ENCODE peak calls at places on chromosomes 11 and 22, in seven cellular contexts. One of them, this sample, is unnamed.

GRCh38 chr11:110125632-110126031 is 32.4 kb downstream of the ZC3H12C start:
- DNase-seq in activated naive CD4-positive, alpha-beta T cell: no peak
- DNase-seq in stimulated activated CD8-positive, alpha-beta memory T cell treated with anti-CD3 and anti-CD28 coated beads, Interleukin-15, amount 100 ng/mL, for 1 hour: no peak
- DNase-seq in NCI-H1105 treated with DMSO at 0.1 percent for 48 hours: no peak
- DNase-seq in GM12865: no peak
- DNase-seq in NCI-H1694 treated with DMSO at 0.1 percent for 48 hours: no peak
- DNase-seq in bronchial epithelial cell: peak
- DNase-seq in this sample: peak

GRCh38 chr22:33841281-33842005 is 78.8 kb downstream of the LARGE1 start:
- DNase-seq in NCI-H1694 treated with DMSO at 0.1 percent for 48 hours: no peak
- DNase-seq in GM12865: peak
- DNase-seq in stimulated activated CD8-positive, alpha-beta memory T cell treated with anti-CD3 and anti-CD28 coated beads, Interleukin-15, amount 100 ng/mL, for 1 hour: no peak
- DNase-seq in NCI-H1105 treated with DMSO at 0.1 percent for 48 hours: no peak
- DNase-seq in bronchial epithelial cell: no peak
- DNase-seq in activated naive CD4-positive, alpha-beta T cell: no peak
- DNase-seq in this sample: no peak

GRCh38 chr22:31253949-31254348 is 38.3 kb downstream of the PIK3IP1 start:
- DNase-seq in NCI-H1105 treated with DMSO at 0.1 percent for 48 hours: peak
- DNase-seq in stimulated activated CD8-positive, alpha-beta memory T cell treated with anti-CD3 and anti-CD28 coated beads, Interleukin-15, amount 100 ng/mL, for 1 hour: no peak
- DNase-seq in NCI-H1694 treated with DMSO at 0.1 percent for 48 hours: no peak
- DNase-seq in activated naive CD4-positive, alpha-beta T cell: no peak
- DNase-seq in GM12865: no peak
- DNase-seq in bronchial epithelial cell: peak
- DNase-seq in this sample: peak

GRCh38 chr22:42368379-42369249 is 63.6 kb downstream of the NFAM1 start:
- DNase-seq in NCI-H1105 treated with DMSO at 0.1 percent for 48 hours: peak
- DNase-seq in NCI-H1694 treated with DMSO at 0.1 percent for 48 hours: no peak
- DNase-seq in stimulated activated CD8-positive, alpha-beta memory T cell treated with anti-CD3 and anti-CD28 coated beads, Interleukin-15, amount 100 ng/mL, for 1 hour: no peak
- DNase-seq in GM12865: no peak
- DNase-seq in bronchial epithelial cell: no peak
- DNase-seq in activated naive CD4-positive, alpha-beta T cell: no peak
- DNase-seq in this sample: no peak

GRCh38 chr11:79342236-79342635 is 98.6 kb downstream of the TENM4 start:
- DNase-seq in stimulated activated CD8-positive, alpha-beta memory T cell treated with anti-CD3 and anti-CD28 coated beads, Interleukin-15, amount 100 ng/mL, for 1 hour: no peak
- DNase-seq in NCI-H1105 treated with DMSO at 0.1 percent for 48 hours: no peak
- DNase-seq in activated naive CD4-positive, alpha-beta T cell: no peak
- DNase-seq in NCI-H1694 treated with DMSO at 0.1 percent for 48 hours: no peak
- DNase-seq in bronchial epithelial cell: no peak
- DNase-seq in GM12865: no peak
- DNase-seq in this sample: no peak

GRCh38 chr11:59680287-59681154 is 11.7 kb upstream of the PATL1 start:
- DNase-seq in stimulated activated CD8-positive, alpha-beta memory T cell treated with anti-CD3 and anti-CD28 coated beads, Interleukin-15, amount 100 ng/mL, for 1 hour: peak
- DNase-seq in activated naive CD4-positive, alpha-beta T cell: peak
- DNase-seq in NCI-H1694 treated with DMSO at 0.1 percent for 48 hours: peak
- DNase-seq in bronchial epithelial cell: peak
- DNase-seq in GM12865: peak
- DNase-seq in NCI-H1105 treated with DMSO at 0.1 percent for 48 hours: peak
- DNase-seq in this sample: peak

GRCh38 chr11:33444835-33445594 is 187.8 kb downstream of the HIPK3 start:
- DNase-seq in NCI-H1694 treated with DMSO at 0.1 percent for 48 hours: no peak
- DNase-seq in activated naive CD4-positive, alpha-beta T cell: no peak
- DNase-seq in stimulated activated CD8-positive, alpha-beta memory T cell treated with anti-CD3 and anti-CD28 coated beads, Interleukin-15, amount 100 ng/mL, for 1 hour: no peak
- DNase-seq in NCI-H1105 treated with DMSO at 0.1 percent for 48 hours: no peak
- DNase-seq in GM12865: no peak
- DNase-seq in bronchial epithelial cell: peak
- DNase-seq in this sample: no peak

GRCh38 chr11:64453466-64453865 is 94.5 kb downstream of the RPS6KA4 start:
- DNase-seq in GM12865: no peak
- DNase-seq in NCI-H1105 treated with DMSO at 0.1 percent for 48 hours: no peak
- DNase-seq in stimulated activated CD8-positive, alpha-beta memory T cell treated with anti-CD3 and anti-CD28 coated beads, Interleukin-15, amount 100 ng/mL, for 1 hour: no peak
- DNase-seq in NCI-H1694 treated with DMSO at 0.1 percent for 48 hours: no peak
- DNase-seq in bronchial epithelial cell: no peak
- DNase-seq in activated naive CD4-positive, alpha-beta T cell: no peak
- DNase-seq in this sample: no peak

GRCh38 chr22:41469218-41469851 is 418 bp downstream of the ACO2 start:
- DNase-seq in NCI-H1694 treated with DMSO at 0.1 percent for 48 hours: no peak
- DNase-seq in bronchial epithelial cell: no peak
- DNase-seq in stimulated activated CD8-positive, alpha-beta memory T cell treated with anti-CD3 and anti-CD28 coated beads, Interleukin-15, amount 100 ng/mL, for 1 hour: no peak
- DNase-seq in GM12865: peak
- DNase-seq in activated naive CD4-positive, alpha-beta T cell: peak
- DNase-seq in NCI-H1105 treated with DMSO at 0.1 percent for 48 hours: no peak
- DNase-seq in this sample: no peak

GRCh38 chr11:95563173-95563572 is 226.4 kb downstream of the FAM76B start:
- DNase-seq in NCI-H1694 treated with DMSO at 0.1 percent for 48 hours: no peak
- DNase-seq in bronchial epithelial cell: peak
- DNase-seq in GM12865: no peak
- DNase-seq in stimulated activated CD8-positive, alpha-beta memory T cell treated with anti-CD3 and anti-CD28 coated beads, Interleukin-15, amount 100 ng/mL, for 1 hour: no peak
- DNase-seq in activated naive CD4-positive, alpha-beta T cell: no peak
- DNase-seq in NCI-H1105 treated with DMSO at 0.1 percent for 48 hours: no peak
- DNase-seq in this sample: no peak

GRCh38 chr11:27471588-27472397 is 797 bp downstream of the LGR4 start:
- DNase-seq in bronchial epithelial cell: no peak
- DNase-seq in GM12865: peak
- DNase-seq in stimulated activated CD8-positive, alpha-beta memory T cell treated with anti-CD3 and anti-CD28 coated beads, Interleukin-15, amount 100 ng/mL, for 1 hour: no peak
- DNase-seq in NCI-H1105 treated with DMSO at 0.1 percent for 48 hours: peak
- DNase-seq in NCI-H1694 treated with DMSO at 0.1 percent for 48 hours: no peak
- DNase-seq in activated naive CD4-positive, alpha-beta T cell: no peak
- DNase-seq in this sample: no peak

GRCh38 chr11:115112779-115113178 is 391.4 kb downstream of the CADM1 start:
- DNase-seq in bronchial epithelial cell: no peak
- DNase-seq in GM12865: no peak
- DNase-seq in stimulated activated CD8-positive, alpha-beta memory T cell treated with anti-CD3 and anti-CD28 coated beads, Interleukin-15, amount 100 ng/mL, for 1 hour: no peak
- DNase-seq in activated naive CD4-positive, alpha-beta T cell: no peak
- DNase-seq in NCI-H1694 treated with DMSO at 0.1 percent for 48 hours: peak
- DNase-seq in NCI-H1105 treated with DMSO at 0.1 percent for 48 hours: peak
- DNase-seq in this sample: no peak

GRCh38 chr11:96074551-96075309 is 150.8 kb upstream of the MTMR2 start:
- DNase-seq in NCI-H1694 treated with DMSO at 0.1 percent for 48 hours: no peak
- DNase-seq in activated naive CD4-positive, alpha-beta T cell: no peak
- DNase-seq in GM12865: no peak
- DNase-seq in bronchial epithelial cell: no peak
- DNase-seq in NCI-H1105 treated with DMSO at 0.1 percent for 48 hours: no peak
- DNase-seq in stimulated activated CD8-positive, alpha-beta memory T cell treated with anti-CD3 and anti-CD28 coated beads, Interleukin-15, amount 100 ng/mL, for 1 hour: no peak
- DNase-seq in this sample: no peak

GRCh38 chr11:22471405-22471804 is 133.2 kb downstream of the SLC17A6 start:
- DNase-seq in NCI-H1694 treated with DMSO at 0.1 percent for 48 hours: peak
- DNase-seq in stimulated activated CD8-positive, alpha-beta memory T cell treated with anti-CD3 and anti-CD28 coated beads, Interleukin-15, amount 100 ng/mL, for 1 hour: no peak
- DNase-seq in NCI-H1105 treated with DMSO at 0.1 percent for 48 hours: peak
- DNase-seq in activated naive CD4-positive, alpha-beta T cell: no peak
- DNase-seq in GM12865: no peak
- DNase-seq in bronchial epithelial cell: no peak
- DNase-seq in this sample: no peak

GRCh38 chr11:35359321-35360058 is 59.9 kb downstream of the SLC1A2 start:
- DNase-seq in activated naive CD4-positive, alpha-beta T cell: no peak
- DNase-seq in bronchial epithelial cell: no peak
- DNase-seq in NCI-H1105 treated with DMSO at 0.1 percent for 48 hours: peak
- DNase-seq in NCI-H1694 treated with DMSO at 0.1 percent for 48 hours: peak
- DNase-seq in stimulated activated CD8-positive, alpha-beta memory T cell treated with anti-CD3 and anti-CD28 coated beads, Interleukin-15, amount 100 ng/mL, for 1 hour: no peak
- DNase-seq in GM12865: no peak
- DNase-seq in this sample: no peak

GRCh38 chr11:4095509-4096230 is 1.1 kb downstream of the RRM1 start:
- DNase-seq in activated naive CD4-positive, alpha-beta T cell: no peak
- DNase-seq in GM12865: peak
- DNase-seq in stimulated activated CD8-positive, alpha-beta memory T cell treated with anti-CD3 and anti-CD28 coated beads, Interleukin-15, amount 100 ng/mL, for 1 hour: no peak
- DNase-seq in NCI-H1105 treated with DMSO at 0.1 percent for 48 hours: peak
- DNase-seq in bronchial epithelial cell: peak
- DNase-seq in NCI-H1694 treated with DMSO at 0.1 percent for 48 hours: no peak
- DNase-seq in this sample: peak

GRCh38 chr11:19794161-19794560 is 81.5 kb downstream of the NAV2 start:
- DNase-seq in stimulated activated CD8-positive, alpha-beta memory T cell treated with anti-CD3 and anti-CD28 coated beads, Interleukin-15, amount 100 ng/mL, for 1 hour: no peak
- DNase-seq in NCI-H1694 treated with DMSO at 0.1 percent for 48 hours: no peak
- DNase-seq in bronchial epithelial cell: no peak
- DNase-seq in GM12865: no peak
- DNase-seq in NCI-H1105 treated with DMSO at 0.1 percent for 48 hours: no peak
- DNase-seq in activated naive CD4-positive, alpha-beta T cell: no peak
- DNase-seq in this sample: no peak

GRCh38 chr22:39940757-39941305 is 19.4 kb upstream of the TMA7B start:
- DNase-seq in bronchial epithelial cell: peak
- DNase-seq in activated naive CD4-positive, alpha-beta T cell: no peak
- DNase-seq in GM12865: peak
- DNase-seq in NCI-H1694 treated with DMSO at 0.1 percent for 48 hours: no peak
- DNase-seq in NCI-H1105 treated with DMSO at 0.1 percent for 48 hours: no peak
- DNase-seq in stimulated activated CD8-positive, alpha-beta memory T cell treated with anti-CD3 and anti-CD28 coated beads, Interleukin-15, amount 100 ng/mL, for 1 hour: no peak
- DNase-seq in this sample: no peak

GRCh38 chr11:8527939-8528338 is 66.1 kb downstream of the STK33 start:
- DNase-seq in NCI-H1105 treated with DMSO at 0.1 percent for 48 hours: no peak
- DNase-seq in bronchial epithelial cell: no peak
- DNase-seq in GM12865: no peak
- DNase-seq in stimulated activated CD8-positive, alpha-beta memory T cell treated with anti-CD3 and anti-CD28 coated beads, Interleukin-15, amount 100 ng/mL, for 1 hour: no peak
- DNase-seq in NCI-H1694 treated with DMSO at 0.1 percent for 48 hours: no peak
- DNase-seq in activated naive CD4-positive, alpha-beta T cell: no peak
- DNase-seq in this sample: no peak

GRCh38 chr11:63866211-63866610 is 27.3 kb downstream of the MARK2 start:
- DNase-seq in activated naive CD4-positive, alpha-beta T cell: peak
- DNase-seq in GM12865: peak
- DNase-seq in NCI-H1694 treated with DMSO at 0.1 percent for 48 hours: no peak
- DNase-seq in bronchial epithelial cell: peak
- DNase-seq in stimulated activated CD8-positive, alpha-beta memory T cell treated with anti-CD3 and anti-CD28 coated beads, Interleukin-15, amount 100 ng/mL, for 1 hour: peak
- DNase-seq in NCI-H1105 treated with DMSO at 0.1 percent for 48 hours: peak
- DNase-seq in this sample: no peak

GRCh38 chr22:32622004-32622761 is 147.6 kb downstream of the FBXO7 start:
- DNase-seq in activated naive CD4-positive, alpha-beta T cell: no peak
- DNase-seq in NCI-H1105 treated with DMSO at 0.1 percent for 48 hours: no peak
- DNase-seq in GM12865: no peak
- DNase-seq in NCI-H1694 treated with DMSO at 0.1 percent for 48 hours: no peak
- DNase-seq in bronchial epithelial cell: no peak
- DNase-seq in stimulated activated CD8-positive, alpha-beta memory T cell treated with anti-CD3 and anti-CD28 coated beads, Interleukin-15, amount 100 ng/mL, for 1 hour: no peak
- DNase-seq in this sample: no peak